ENCODE peak calls at places on chromosomes 16 and 17, in seven cellular contexts. I is GM12878, Z is SK-N-SH, G is HepG2, F is K562, C is H1, Y is GM12892. Q is an unnamed sample.

GRCh38 chr16:59633996-59634579 is 900.0 kb upstream of the GOT2 start:
- DNase-seq in I (no peak), Z (no peak), G (no peak), F (no peak), C (no peak), Y (no peak), Q (no peak)

GRCh38 chr17:50952889-50953288 is 86.7 kb upstream of the TOB1 start:
- DNase-seq in I (no peak), Z (no peak), G (no peak), F (no peak), C (no peak), Y (no peak), Q (no peak)

GRCh38 chr16:27685802-27686201 is 135.9 kb downstream of the KATNIP start:
- DNase-seq in I (no peak), Z (no peak), G (no peak), F (no peak), C (no peak), Y (no peak), Q (no peak)

GRCh38 chr17:45573915-45574314 is 83.4 kb upstream of the PLEKHM1 start:
- DNase-seq in I (no peak), Z (no peak), G (no peak), F (no peak), C (no peak), Y (no peak), Q (no peak)

GRCh38 chr16:50462793-50463507 is 85.2 kb upstream of the NKD1 start:
- DNase-seq in I (no peak), Z (peak), G (peak), F (no peak), C (no peak), Y (no peak), Q (no peak)

GRCh38 chr17:45740553-45741330 is 43.4 kb upstream of the CRHR1 start:
- DNase-seq in I (no peak), Z (peak), G (peak), F (peak), C (peak), Y (no peak), Q (peak)

GRCh38 chr16:59113009-59113408 is 378.9 kb upstream of the GOT2 start:
- DNase-seq in I (no peak), Z (no peak), G (no peak), F (no peak), C (no peak), Y (no peak), Q (no peak)

GRCh38 chr17:28725660-28726395 is at the start of gene TLCD1:
- DNase-seq in I (no peak), Z (peak), G (peak), F (peak), C (no peak), Y (peak), Q (peak)

GRCh38 chr17:82753201-82753464 is 1.3 kb downstream of the TBCD start:
- DNase-seq in I (no peak), Z (no peak), G (no peak), F (no peak), C (no peak), Y (no peak), Q (no peak)

GRCh38 chr17:79186406-79186805 is 111.8 kb downstream of the ENGASE start:
- DNase-seq in I (no peak), Z (no peak), G (no peak), F (no peak), C (no peak), Y (no peak), Q (no peak)

GRCh38 chr17:72423718-72424117 is 302.9 kb downstream of the SOX9 start:
- DNase-seq in I (no peak), Z (no peak), G (no peak), F (no peak), C (no peak), Y (no peak), Q (no peak)

GRCh38 chr16:11105038-11105903 is 150.7 kb downstream of the SOCS1 start:
- DNase-seq in I (peak), Z (peak), G (peak), F (peak), C (no peak), Y (peak), Q (no peak)
- TF ChIP-seq TAF1 in I (peak), Z (no peak), G (no peak), F (no peak), C (no peak), Y (no peak), Q (peak)

GRCh38 chr16:5928476-5929055 is 831.0 kb upstream of the EEF2KMT start:
- DNase-seq in I (no peak), Z (peak), G (no peak), F (no peak), C (peak), Y (no peak), Q (no peak)
- TF ChIP-seq TAF1 in I (no peak), Z (no peak), G (no peak), F (no peak), C (no peak), Y (no peak), Q (no peak)

GRCh38 chr17:74430385-74430705 is 1.5 kb upstream of the GPRC5C start:
- DNase-seq in I (no peak), Z (no peak), G (no peak), F (no peak), C (no peak), Y (no peak), Q (no peak)

GRCh38 chr17:74431568-74432483 is at the start of gene GPRC5C:
- DNase-seq in I (no peak), Z (peak), G (peak), F (peak), C (peak), Y (no peak), Q (peak)

GRCh38 chr17:74429604-74430384 is 2.1 kb upstream of the GPRC5C start:
- DNase-seq in I (no peak), Z (no peak), G (peak), F (no peak), C (no peak), Y (no peak), Q (no peak)

GRCh38 chr17:74432484-74433391 is 850 bp downstream of the GPRC5C start:
- DNase-seq in I (no peak), Z (no peak), G (no peak), F (no peak), C (no peak), Y (no peak), Q (no peak)

GRCh38 chr17:74430706-74431567 is 951 bp upstream of the GPRC5C start:
- DNase-seq in I (peak), Z (peak), G (peak), F (peak), C (no peak), Y (no peak), Q (peak)
- TF ChIP-seq TAF1 in I (no peak), Z (no peak), G (peak), F (no peak), C (no peak), Y (no peak), Q (peak)

GRCh38 chr16:84041421-84041820 is 1.2 kb downstream of the SLC38A8 start:
- DNase-seq in I (no peak), Z (no peak), G (no peak), F (no peak), C (no peak), Y (no peak), Q (no peak)

GRCh38 chr16:84042879-84043485 is 387 bp upstream of the SLC38A8 start:
- DNase-seq in I (no peak), Z (no peak), G (no peak), F (peak), C (no peak), Y (no peak), Q (no peak)

GRCh38 chr16:84042308-84042878 is at the start of gene SLC38A8:
- DNase-seq in I (no peak), Z (no peak), G (no peak), F (no peak), C (no peak), Y (no peak), Q (no peak)

GRCh38 chr16:84040823-84041391 is 1.7 kb downstream of the SLC38A8 start:
- DNase-seq in I (no peak), Z (no peak), G (no peak), F (no peak), C (no peak), Y (no peak), Q (no peak)

GRCh38 chr16:84041881-84042280 is 714 bp downstream of the SLC38A8 start:
- DNase-seq in I (no peak), Z (no peak), G (no peak), F (no peak), C (no peak), Y (no peak), Q (no peak)
- TF ChIP-seq TAF1 in I (no peak), Z (no peak), G (no peak), F (no peak), C (no peak), Y (no peak), Q (no peak)

GRCh38 chr16:56549744-56550385 is 15.0 kb upstream of the MT4 start:
- DNase-seq in I (no peak), Z (no peak), G (no peak), F (no peak), C (no peak), Y (no peak), Q (no peak)
- TF ChIP-seq TAF1 in I (no peak), Z (no peak), G (no peak), F (no peak), C (no peak), Y (no peak), Q (no peak)